ENCODE peak calls at places on chromosomes 13 and 19, in four cellular contexts. G is HCT116, R is GM12878, L is SK-N-SH. N is an unnamed sample.

GRCh38 chr19:19488041-19488874 is 27.1 kb downstream of the TSSK6 start:
- DNase-seq in L (peak), R (no peak), G (no peak), N (no peak)

GRCh38 chr13:72839831-72840426 is 58.0 kb downstream of the PIBF1 start:
- DNase-seq in L (peak), R (peak), G (peak), N (peak)

GRCh38 chr19:36196249-36196648 is 18.2 kb downstream of the ZNF565 start:
- DNase-seq in G (no peak), R (no peak), L (no peak), N (no peak)

GRCh38 chr19:58145849-58146248 is 4.7 kb downstream of the ZNF329 start:
- DNase-seq in R (no peak), L (no peak), G (no peak), N (no peak)

GRCh38 chr13:29594310-29594709 is 1.2 kb downstream of the SLC7A1 start:
- DNase-seq in L (peak), R (peak), G (no peak), N (peak)

GRCh38 chr19:12841094-12841493 is 2.8 kb downstream of the MAST1 start:
- DNase-seq in L (peak), R (no peak), G (no peak), N (no peak)

GRCh38 chr13:61286148-61286745 is 129.4 kb downstream of the PCDH20 start:
- DNase-seq in G (peak), R (no peak), L (peak), N (peak)

GRCh38 chr19:28980236-28980868 is 232.6 kb downstream of the UQCRFS1 start:
- DNase-seq in G (no peak), R (no peak), L (no peak), N (no peak)

GRCh38 chr19:55111238-55111831 is 6.1 kb downstream of the PPP1R12C start:
- DNase-seq in R (no peak), G (no peak), L (peak), N (no peak)

GRCh38 chr19:55113570-55114039 is 3.8 kb downstream of the PPP1R12C start:
- DNase-seq in R (no peak), L (peak), G (no peak), N (no peak)

GRCh38 chr19:55112246-55112780 is 5.1 kb downstream of the PPP1R12C start:
- DNase-seq in R (no peak), G (no peak), L (peak), N (no peak)

GRCh38 chr19:55114566-55115145 is 2.8 kb downstream of the PPP1R12C start:
- DNase-seq in G (no peak), L (peak), R (no peak), N (no peak)

DNA sequence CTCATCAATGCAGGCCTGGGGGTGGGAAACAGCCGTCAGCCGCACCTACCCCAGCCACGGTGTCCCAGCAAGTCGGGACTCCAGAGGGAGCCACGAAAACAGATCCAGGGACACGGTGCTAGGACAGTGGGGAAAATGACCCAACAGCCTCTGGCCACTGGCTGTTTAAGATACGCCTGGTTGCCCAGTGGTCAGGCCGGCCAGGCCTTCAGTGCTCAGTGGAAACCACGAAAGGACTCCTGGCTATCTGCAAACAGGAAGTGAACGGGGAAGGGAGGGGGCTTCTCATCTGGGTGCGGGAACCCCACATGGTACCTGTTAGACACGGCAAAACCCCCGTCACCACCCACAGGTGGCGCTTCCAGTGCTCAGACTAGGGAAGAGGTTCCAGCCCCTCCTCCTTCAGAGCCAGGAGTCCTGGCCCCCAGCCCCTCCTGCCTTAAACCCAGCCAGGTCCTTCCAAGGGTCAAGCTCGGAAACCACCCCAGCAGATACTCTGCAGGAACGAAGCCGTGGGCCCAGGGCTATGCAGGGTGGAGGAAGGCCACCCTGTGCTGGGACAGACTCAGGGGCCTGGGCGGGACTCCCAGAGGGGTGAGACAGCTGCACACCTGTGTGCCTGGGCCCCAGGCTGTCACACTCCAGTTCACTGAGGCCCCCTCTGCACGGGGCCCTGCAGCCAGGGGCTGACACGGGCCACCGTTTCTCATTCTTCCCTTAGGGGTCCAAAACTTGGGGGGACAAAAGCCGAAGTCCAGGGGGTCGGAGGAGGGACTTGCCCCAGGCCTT is 4.5 kb downstream of the PPP1R12C start:
- DNase-seq in R (no peak), L (peak), G (no peak), N (no peak)
- TF ChIP-seq JUND in R (no peak), L (no peak), G (no peak), N (no peak)

DNA sequence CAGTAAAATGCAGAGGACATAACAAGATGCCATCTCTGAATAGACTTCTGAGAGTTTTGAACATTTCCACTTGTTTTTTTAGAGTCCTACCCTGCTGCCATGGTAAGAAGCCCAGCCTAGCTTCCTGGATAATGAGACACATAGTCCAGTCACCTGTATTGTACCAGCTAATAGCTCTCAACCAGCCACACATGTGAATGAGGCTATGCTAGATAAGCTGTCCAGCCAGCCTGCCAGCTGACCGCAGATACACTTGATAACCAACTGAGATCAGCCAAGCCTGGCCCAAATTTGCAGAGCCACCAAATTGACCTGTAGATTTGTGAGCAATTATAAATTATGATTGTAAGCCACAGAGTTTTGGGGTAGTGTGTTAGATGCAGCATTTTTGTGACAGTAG is 10.7 kb downstream of the RFXAP start:
- DNase-seq in R (no peak), G (no peak), L (peak), N (no peak)
- TF ChIP-seq JUND in R (no peak), G (no peak), L (no peak), N (no peak)

DNA sequence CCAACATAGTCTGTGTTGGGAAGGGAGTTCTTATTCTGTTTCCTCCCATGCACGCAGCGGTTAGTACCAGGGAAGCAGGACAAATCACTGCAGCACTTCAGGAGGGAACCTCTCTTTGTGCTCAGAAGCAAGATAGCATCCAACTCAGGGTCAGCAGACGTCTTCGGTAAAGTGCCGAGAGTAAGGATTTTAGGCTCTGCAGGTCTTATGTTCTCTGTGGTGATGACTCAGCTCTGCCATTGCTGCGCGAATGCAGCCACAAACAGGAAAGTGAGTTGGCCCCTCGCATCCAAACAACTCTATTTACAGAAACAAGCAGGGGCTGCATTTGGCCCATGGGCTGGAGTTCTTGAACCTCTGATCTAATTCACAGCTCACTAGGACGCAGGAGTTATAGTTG is 122.1 kb upstream of the SPATA13 start:
- DNase-seq in L (no peak), R (no peak), G (no peak), N (no peak)
- TF ChIP-seq JUND in L (no peak), R (no peak), G (no peak), N (no peak)

GRCh38 chr13:38381840-38382239 is 32.2 kb downstream of the UFM1 start:
- DNase-seq in R (no peak), G (no peak), L (no peak), N (no peak)
- TF ChIP-seq JUND in R (no peak), G (no peak), L (no peak), N (no peak)

GRCh38 chr19:10037809-10038208 is 24.5 kb downstream of the RDH8 start:
- DNase-seq in G (no peak), L (no peak), R (no peak), N (no peak)

GRCh38 chr19:10044390-10044789 is 31.1 kb downstream of the RDH8 start:
- DNase-seq in G (peak), R (no peak), L (no peak), N (no peak)

GRCh38 chr19:10045371-10045770 is 32.1 kb downstream of the RDH8 start:
- DNase-seq in G (no peak), R (no peak), L (no peak), N (no peak)

GRCh38 chr19:10043286-10043927 is 30.1 kb downstream of the RDH8 start:
- DNase-seq in L (no peak), G (no peak), R (no peak), N (no peak)
- TF ChIP-seq JUND in L (no peak), G (no peak), R (no peak), N (no peak)